ENCODE peak calls at places on chromosomes 12 and 14, in ten cellular contexts. E is HCT116, B is HepG2, W is tibial nerve, A is body of pancreas, U is adrenal gland, I is IMR-90, N is K562, K is ovary, V is endothelial cell of umbilical vein. Z is an unnamed sample.

GRCh38 chr14:48325486-48325885 is 650.1 kb upstream of the MDGA2 start:
- DNase-seq in K (no peak), U (no peak), E (no peak), N (no peak), W (no peak), I (peak; percentile 48), A (no peak), B (no peak), V (no peak), Z (no peak)

GRCh38 chr12:28563926-28564325 is 373.7 kb downstream of the CCDC91 start:
- DNase-seq in I (peak; percentile 91), W (no peak), K (no peak), E (no peak), N (no peak), A (no peak), B (no peak), U (no peak), V (no peak), Z (no peak)

GRCh38 chr12:132268674-132269073 is 60.7 kb downstream of the GALNT9 start:
- DNase-seq in W (no peak), N (peak; percentile 58), K (no peak), A (no peak), I (no peak), U (no peak), B (no peak), V (no peak), E (no peak), Z (no peak)

GRCh38 chr14:83300454-83301064 is 1766.9 kb upstream of the SEL1L start:
- DNase-seq in B (peak; percentile 12), A (no peak), I (peak; percentile 52), W (no peak), K (no peak), U (no peak), E (no peak), V (peak; percentile 49), N (no peak), Z (no peak)

GRCh38 chr14:38646391-38646790 is 390.5 kb upstream of the CLEC14A start:
- DNase-seq in U (no peak), B (no peak), E (no peak), V (peak; percentile 1), K (no peak), I (no peak), N (no peak), A (no peak), W (no peak), Z (no peak)

GRCh38 chr14:56273151-56273550 is 154.9 kb downstream of the PELI2 start:
- DNase-seq in W (no peak), B (no peak), K (no peak), E (no peak), A (no peak), N (no peak), U (no peak), I (peak; percentile 59), V (no peak), Z (peak; percentile 44)

GRCh38 chr12:100794441-100795192 is at the start of gene ANO4:
- DNase-seq in A (no peak), B (no peak), E (no peak), I (peak; percentile 29), W (no peak), N (no peak), K (peak; percentile 37), V (no peak), U (peak; percentile 8), Z (no peak)

GRCh38 chr14:95353664-95354063 is 34.0 kb upstream of the CLMN start:
- DNase-seq in E (no peak), K (no peak), N (no peak), A (no peak), U (no peak), B (no peak), V (no peak), I (no peak), W (no peak), Z (peak; percentile 57)

GRCh38 chr14:72830786-72831583 is 62.9 kb downstream of the DPF3 start:
- DNase-seq in I (no peak), N (no peak), B (no peak), K (peak; percentile 75), U (peak; percentile 13), E (no peak), A (no peak), W (no peak), V (peak; percentile 24), Z (no peak)

GRCh38 chr12:7935773-7936581 is at the start of gene SLC2A3:
- DNase-seq in K (peak; percentile 51), B (peak; percentile 84), W (peak; percentile 90), A (no peak), I (peak; percentile 92), N (peak; percentile 89), U (no peak), E (no peak), V (peak; percentile 85), Z (peak; percentile 78)

GRCh38 chr12:115798309-115798917 is 479.1 kb downstream of the MED13L start:
- DNase-seq in A (no peak), E (no peak), N (no peak), W (no peak), U (no peak), I (no peak), K (no peak), B (no peak), V (no peak), Z (no peak)

GRCh38 chr12:66665416-66665815 is 13.5 kb downstream of the GRIP1 start:
- DNase-seq in N (no peak), A (no peak), E (no peak), K (no peak), W (no peak), I (peak; percentile 1), V (no peak), U (no peak), B (no peak), Z (no peak)

GRCh38 chr12:63915105-63915830 is 70.8 kb downstream of the SRGAP1 start:
- DNase-seq in U (no peak), V (peak; percentile 63), W (no peak), K (no peak), E (peak; percentile 70), B (no peak), I (peak; percentile 71), A (no peak), N (no peak), Z (no peak)

GRCh38 chr12:79127268-79127895 is 262.8 kb downstream of the SYT1 start:
- DNase-seq in N (no peak), B (no peak), A (no peak), I (peak; percentile 96), V (peak; percentile 6), K (no peak), U (no peak), W (no peak), E (no peak), Z (no peak)

GRCh38 chr14:63203618-63204406 is 431 bp upstream of the RHOJ start:
- DNase-seq in U (peak; percentile 51), E (no peak), A (peak; percentile 43), N (no peak), B (peak; percentile 90), I (peak; percentile 99), V (peak; percentile 100), K (peak; percentile 82), W (peak; percentile 88), Z (peak; percentile 79)

GRCh38 chr12:22130671-22131070 is 84.7 kb downstream of the CMAS start:
- DNase-seq in K (no peak), B (no peak), U (no peak), W (no peak), E (no peak), A (no peak), I (no peak), V (no peak), N (no peak), Z (peak; percentile 62)

GRCh38 chr12:14896477-14897184 is 11.0 kb upstream of the MGP start:
- DNase-seq in B (no peak), W (no peak), U (peak; percentile 43), N (no peak), I (peak; percentile 79), K (no peak), A (no peak), V (no peak), E (no peak), Z (no peak)

GRCh38 chr12:15130521-15130920 is 90.7 kb downstream of the RERG start:
- DNase-seq in V (no peak), A (no peak), E (no peak), K (no peak), U (no peak), W (no peak), N (no peak), I (no peak), B (no peak), Z (no peak)

GRCh38 chr14:93970589-93970966 is 5.8 kb downstream of the ASB2 start:
- DNase-seq in U (no peak), I (no peak), W (no peak), A (peak; percentile 52), E (peak; percentile 33), B (peak; percentile 52), K (no peak), V (no peak), N (no peak), Z (no peak)
- TF ChIP-seq CTCF in U (peak; percentile 46), I (peak; percentile 37), W (no peak), A (peak; percentile 72), E (peak; percentile 63), B (peak; percentile 88), K (no peak), V (no peak), N (no peak), Z (no peak)

DNA sequence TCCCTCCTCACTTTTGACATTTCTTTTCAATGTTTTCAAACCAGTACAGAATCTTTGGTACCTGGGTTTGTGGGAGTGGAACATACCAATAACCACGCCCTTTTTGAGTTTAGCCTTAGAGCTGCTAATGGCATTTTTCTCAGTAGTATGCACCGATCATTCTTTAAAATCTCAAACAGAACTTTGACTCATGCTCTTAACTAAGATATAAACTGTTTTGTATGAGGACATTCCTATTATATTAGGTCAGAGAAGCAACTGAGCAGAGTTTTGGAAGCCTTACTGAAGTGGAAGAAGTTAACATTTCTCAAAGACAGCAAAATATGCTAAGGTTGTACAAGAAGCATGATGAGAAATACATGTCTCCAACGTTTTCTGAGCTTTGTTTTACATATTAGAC is 819.2 kb downstream of the FSCB start:
- DNase-seq in U (no peak), A (no peak), K (no peak), V (no peak), E (no peak), B (no peak), W (no peak), I (peak; percentile 58), N (no peak), Z (no peak)
- H3K4me3 ChIP-seq in U (no peak overlapping the region), A (no peak overlapping the region), K (no peak overlapping the region), V (no peak overlapping the region), E (no peak overlapping the region), B (no peak overlapping the region), W (no peak overlapping the region), I (no peak overlapping the region), N (no peak overlapping the region), Z (no peak overlapping the region)

GRCh38 chr14:99683619-99684355 is at the start of gene CYP46A1:
- DNase-seq in V (peak; percentile 99), N (peak; percentile 99), W (peak; percentile 99), A (peak; percentile 100), K (peak; percentile 100), I (peak; percentile 99), U (peak; percentile 100), B (peak; percentile 94), E (peak; percentile 97), Z (peak; percentile 100)
- TF ChIP-seq POLR2A in V (peak; percentile 16), N (peak; percentile 77), W (no peak), A (peak; percentile 32), K (peak; percentile 41), I (no peak), U (no peak), B (peak; percentile 35), E (no peak), Z (no peak)

DNA sequence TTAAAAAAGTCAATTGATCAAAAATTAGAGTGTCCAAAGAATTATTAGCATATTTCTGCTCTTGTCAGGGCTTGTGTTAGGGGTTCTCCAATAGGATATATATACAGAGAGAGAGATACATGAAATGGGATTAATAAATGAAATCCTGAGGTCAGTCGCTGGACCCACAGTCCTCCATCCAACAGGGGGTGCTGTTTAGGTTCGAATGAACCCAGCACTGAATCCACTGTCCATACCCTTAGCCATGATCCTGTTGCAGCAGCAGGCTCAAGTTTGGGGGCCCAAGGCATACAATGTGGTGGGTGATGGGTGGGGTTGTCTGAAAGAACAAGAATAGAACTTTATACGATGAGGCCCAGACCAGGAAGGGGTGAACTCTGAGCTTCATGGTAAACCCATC is 780 bp upstream of the MYO1H start:
- DNase-seq in U (no peak), V (no peak), I (no peak), B (no peak), N (peak; percentile 10), K (no peak), W (no peak), E (no peak), A (no peak), Z (no peak)
- TF ChIP-seq CTCF in U (no peak), V (no peak), I (no peak), B (no peak), N (peak; percentile 45), K (no peak), W (no peak), E (peak; percentile 51), A (no peak), Z (no peak)